ENCODE peak calls at places on chromosomes 5 and 9, in nine cellular contexts. F is heart left ventricle, E is left lung, T is breast epithelium, N is tibial artery, X is right cardiac atrium, R is endodermal cell, S is suprapubic skin, G is mesendoderm. P is an unnamed sample. For H3K4me1, the result is how much of the 10 kb centered on the place peaks cover.

GRCh38 chr9:14058078-14058688 is 255.8 kb downstream of the NFIB start:
- DNase-seq in F (no peak), E (no peak), T (no peak), N (no peak), X (peak), R (no peak), S (no peak), G (no peak), P (no peak)

GRCh38 chr9:21919377-21920362 is 74.5 kb downstream of the CDKN2A start:
- DNase-seq in F (no peak), E (no peak), T (no peak), N (no peak), X (no peak), R (no peak), S (no peak), G (no peak), P (no peak)

GRCh38 chr9:125525846-125526619 is 181.0 kb downstream of the MAPKAP1 start:
- DNase-seq in F (peak), E (no peak), T (no peak), N (no peak), X (no peak), R (peak), S (no peak), G (peak), P (no peak)

GRCh38 chr5:7269591-7270274 is 126.2 kb upstream of the ADCY2 start:
- DNase-seq in F (no peak), E (no peak), T (no peak), N (no peak), X (no peak), R (no peak), S (no peak), G (peak), P (no peak)

GRCh38 chr5:101894985-101895384 is 401.1 kb downstream of the SLCO4C1 start:
- DNase-seq in F (no peak), E (no peak), T (no peak), N (no peak), X (no peak), R (no peak), S (no peak), G (no peak), P (no peak)

GRCh38 chr5:170576602-170577584 is 73.1 kb downstream of the KCNIP1 start:
- DNase-seq in F (no peak), E (no peak), T (no peak), N (no peak), X (no peak), R (no peak), S (no peak), G (no peak), P (no peak)

GRCh38 chr9:69535911-69536310 is 136.3 kb downstream of the APBA1 start:
- DNase-seq in F (no peak), E (no peak), T (no peak), N (no peak), X (no peak), R (no peak), S (no peak), G (no peak), P (no peak)

GRCh38 chr5:8060235-8061139 is 191.5 kb downstream of the MTRR start:
- DNase-seq in F (no peak), E (no peak), T (no peak), N (no peak), X (no peak), R (no peak), S (no peak), G (no peak), P (no peak)

GRCh38 chr5:179795863-179796833 is 2.4 kb downstream of the LTC4S start:
- DNase-seq in F (peak), E (peak), T (peak), N (peak), X (peak), R (peak), S (peak), G (peak), P (peak)

GRCh38 chr5:74648835-74649286 is 8.3 kb upstream of the ENC1 start:
- DNase-seq in F (no peak), E (no peak), T (no peak), N (no peak), X (no peak), R (no peak), S (no peak), G (peak), P (no peak)

GRCh38 chr9:109771796-109772525 is 8.0 kb upstream of the PALM2AKAP2 start:
- DNase-seq in F (peak), E (no peak), T (no peak), N (no peak), X (peak), R (peak), S (no peak), G (peak), P (no peak)

GRCh38 chr9:18335825-18336224 is 138.1 kb upstream of the ADAMTSL1 start:
- DNase-seq in F (no peak), E (no peak), T (no peak), N (no peak), X (no peak), R (no peak), S (no peak), G (no peak), P (no peak)

GRCh38 chr9:133641396-133641655 is 5.2 kb downstream of the DBH start:
- DNase-seq in F (no peak), E (no peak), T (no peak), N (no peak), X (no peak), R (no peak), S (no peak), G (no peak), P (no peak)

GRCh38 chr5:58181578-58182286 is 278.2 kb downstream of the PLK2 start:
- DNase-seq in F (no peak), E (no peak), T (no peak), N (no peak), X (no peak), R (no peak), S (no peak), G (no peak), P (no peak)

GRCh38 chr9:112081918-112082729 is 93.0 kb downstream of the SUSD1 start:
- DNase-seq in F (no peak), E (no peak), T (no peak), N (no peak), X (no peak), R (no peak), S (no peak), G (no peak), P (no peak)

GRCh38 chr5:133683646-133684290 is 71.4 kb upstream of the FSTL4 start:
- DNase-seq in F (no peak), E (no peak), T (no peak), N (peak), X (no peak), R (peak), S (peak), G (no peak), P (no peak)

GRCh38 chr5:82661462-82661861 is 383.3 kb upstream of the RPS23 start:
- DNase-seq in F (no peak), E (no peak), T (no peak), N (no peak), X (no peak), R (no peak), S (no peak), G (no peak), P (no peak)

DNA sequence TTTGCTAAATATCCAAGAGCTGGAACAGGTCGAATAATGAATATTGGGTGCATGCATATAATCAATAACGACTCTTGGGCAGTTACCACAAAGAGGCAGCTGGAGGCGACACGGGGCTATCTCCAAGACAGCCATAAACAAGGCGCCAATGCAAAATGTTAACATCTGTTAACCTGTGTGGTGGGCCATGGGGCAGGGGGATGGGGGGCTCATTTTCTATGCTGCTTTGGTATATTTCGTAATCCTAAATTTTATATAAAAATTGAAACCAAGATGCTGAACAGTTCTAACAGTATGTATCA is 1.3 kb upstream of the RNF44 start:
- DNase-seq in F (no peak), E (no peak), T (no peak), N (no peak), X (no peak), R (peak), S (no peak), G (peak), P (no peak)
- H3K4me3 ChIP-seq in F (peak), E (no peak), T (peak), N (peak), X (no peak), R (peak), S (peak), G (no peak), P (peak)

GRCh38 chr9:137463931-137464290 is 4.8 kb upstream of the NSMF start:
- DNase-seq in F (no peak), E (peak), T (no peak), N (peak), X (peak), R (no peak), S (no peak), G (no peak), P (no peak)

GRCh38 chr9:137464291-137464999 is 5.3 kb upstream of the NSMF start:
- DNase-seq in F (no peak), E (peak), T (no peak), N (peak), X (peak), R (no peak), S (no peak), G (no peak), P (no peak)

GRCh38 chr9:137461663-137462395 is 2.7 kb upstream of the NSMF start:
- DNase-seq in F (peak), E (peak), T (no peak), N (peak), X (peak), R (peak), S (no peak), G (peak), P (no peak)

GRCh38 chr9:137462396-137463193 is 3.5 kb upstream of the NSMF start:
- DNase-seq in F (no peak), E (peak), T (no peak), N (peak), X (peak), R (no peak), S (no peak), G (no peak), P (peak)

GRCh38 chr9:137463194-137463930 is 4.2 kb upstream of the NSMF start:
- DNase-seq in F (no peak), E (peak), T (no peak), N (peak), X (peak), R (no peak), S (no peak), G (no peak), P (no peak)
- H3K4me1 ChIP-seq in F (under half), E (under half), T (under half), N (under half), X (under half), R (under half), S (under half), G (under half), P (under half)

GRCh38 chr5:131999041-131999440 is 12.4 kb downstream of the ACSL6 start:
- DNase-seq in F (no peak), E (no peak), T (no peak), N (no peak), X (no peak), R (no peak), S (no peak), G (no peak), P (no peak)
- H3K4me3 ChIP-seq in F (no peak), E (no peak), T (no peak), N (no peak), X (no peak), R (no peak), S (no peak), G (no peak), P (no peak)

GRCh38 chr5:175347027-175347426 is 97.0 kb downstream of the DRD1 start:
- DNase-seq in F (no peak), E (no peak), T (no peak), N (no peak), X (no peak), R (peak), S (no peak), G (no peak), P (no peak)

GRCh38 chr5:175347931-175348330 is 96.1 kb downstream of the DRD1 start:
- DNase-seq in F (no peak), E (no peak), T (no peak), N (no peak), X (no peak), R (no peak), S (no peak), G (no peak), P (no peak)

GRCh38 chr5:175340180-175340579 is 103.8 kb downstream of the DRD1 start:
- DNase-seq in F (no peak), E (no peak), T (no peak), N (no peak), X (no peak), R (no peak), S (no peak), G (no peak), P (no peak)

GRCh38 chr5:175343292-175343691 is 100.7 kb downstream of the DRD1 start:
- DNase-seq in F (no peak), E (no peak), T (no peak), N (no peak), X (no peak), R (no peak), S (no peak), G (no peak), P (no peak)

GRCh38 chr5:175344331-175345200 is 99.4 kb downstream of the DRD1 start:
- DNase-seq in F (no peak), E (no peak), T (peak), N (no peak), X (no peak), R (no peak), S (no peak), G (peak), P (no peak)
- H3K4me1 ChIP-seq in F (under half), E (under half), T (under half), N (under half), X (under half), R (under half), S (under half), G (under half), P (under half)